ENCODE peak calls at places on chromosome 1, in ten cellular contexts. S, A, U, X, I, K, L, F, Y and E are unnamed samples.

GRCh38 chr1:115337633-115338456 is at the start of gene NGF:
- DNase-seq in F (peak; percentile 80), U (peak; percentile 73), X (peak; percentile 69), I (peak; percentile 53), L (no peak), A (peak; percentile 59), Y (no peak), K (no peak), S (no peak), E (peak; percentile 85)

GRCh38 chr1:23475134-23475628 is 8.8 kb downstream of the ASAP3 start:
- DNase-seq in X (peak; percentile 95), I (no peak), Y (no peak), S (no peak), L (no peak), F (peak; percentile 52), A (no peak), K (no peak), U (peak; percentile 97), E (no peak)

GRCh38 chr1:44500181-44501021 is 95.3 kb downstream of the RNF220 start:
- DNase-seq in K (no peak), X (peak; percentile 12), U (peak; percentile 34), S (no peak), I (no peak), F (no peak), A (peak; percentile 53), Y (no peak), L (no peak), E (no peak)

GRCh38 chr1:216331211-216331610 is 92.0 kb downstream of the USH2A start:
- DNase-seq in A (no peak), Y (no peak), L (no peak), U (no peak), I (no peak), X (no peak), F (no peak), S (no peak), K (no peak), E (no peak)

GRCh38 chr1:36155560-36156328 is at the start of gene MAP7D1:
- DNase-seq in U (peak; percentile 80), A (peak; percentile 82), I (peak; percentile 91), K (peak; percentile 87), L (peak; percentile 84), F (peak; percentile 91), X (peak; percentile 63), Y (peak; percentile 91), S (peak; percentile 78), E (peak; percentile 95)

GRCh38 chr1:94713472-94714141 is 106.5 kb upstream of the SLC44A3 start:
- DNase-seq in I (peak; percentile 92), F (peak; percentile 94), A (no peak), Y (peak; percentile 21), L (no peak), U (peak; percentile 100), K (peak; percentile 20), S (no peak), X (peak; percentile 95), E (no peak)

GRCh38 chr1:15942661-15943514 is 33.0 kb downstream of the ZBTB17 start:
- DNase-seq in U (no peak), S (no peak), I (no peak), K (no peak), A (no peak), X (no peak), Y (no peak), L (no peak), F (peak; percentile 9), E (no peak)

GRCh38 chr1:93977546-93977945 is 68.3 kb upstream of the GCLM start:
- DNase-seq in A (no peak), F (no peak), L (no peak), K (no peak), U (peak; percentile 88), Y (no peak), S (no peak), X (peak; percentile 67), I (no peak), E (no peak)

GRCh38 chr1:30852026-30852425 is 56.5 kb downstream of the SDC3 start:
- DNase-seq in U (no peak), I (peak; percentile 49), X (no peak), Y (no peak), K (no peak), F (peak; percentile 68), A (no peak), L (no peak), S (no peak), E (no peak)

GRCh38 chr1:30850607-30851006 is 58.0 kb downstream of the SDC3 start:
- DNase-seq in X (no peak), U (no peak), A (no peak), Y (no peak), S (no peak), F (no peak), I (no peak), L (no peak), K (no peak), E (no peak)

GRCh38 chr1:30855686-30856259 is 52.8 kb downstream of the SDC3 start:
- DNase-seq in K (no peak), X (no peak), U (no peak), L (no peak), Y (no peak), F (no peak), I (no peak), A (no peak), S (no peak), E (no peak)

GRCh38 chr1:30851286-30851685 is 57.3 kb downstream of the SDC3 start:
- DNase-seq in A (no peak), F (no peak), K (no peak), X (no peak), Y (no peak), L (no peak), I (no peak), S (no peak), U (no peak), E (no peak)

GRCh38 chr1:30853350-30853749 is 55.2 kb downstream of the SDC3 start:
- DNase-seq in K (no peak), F (no peak), Y (no peak), S (no peak), X (no peak), A (peak; percentile 40), I (no peak), L (no peak), U (no peak), E (no peak)
- TF ChIP-seq CTCF in K (no peak), F (no peak), Y (no peak), S (no peak), X (no peak), A (no peak), I (no peak), L (no peak), U (no peak), E (no peak)

GRCh38 chr1:43318831-43319230 is 18.0 kb downstream of the TIE1 start:
- DNase-seq in S (no peak), A (no peak), K (no peak), Y (no peak), U (no peak), F (no peak), X (no peak), L (no peak), I (no peak), E (no peak)

GRCh38 chr1:43317817-43318471 is 17.2 kb downstream of the TIE1 start:
- DNase-seq in I (no peak), K (no peak), L (no peak), S (no peak), A (no peak), F (no peak), Y (no peak), X (peak; percentile 35), U (peak; percentile 48), E (no peak)

GRCh38 chr1:43315963-43316737 is 15.4 kb downstream of the TIE1 start:
- DNase-seq in U (no peak), L (no peak), F (no peak), A (no peak), S (no peak), I (no peak), X (no peak), Y (no peak), K (no peak), E (no peak)

GRCh38 chr1:43315481-43315880 is 14.7 kb downstream of the TIE1 start:
- DNase-seq in X (no peak), Y (no peak), L (no peak), A (no peak), U (no peak), S (no peak), K (no peak), I (no peak), F (no peak), E (no peak)

GRCh38 chr1:43316738-43317520 is 16.1 kb downstream of the TIE1 start:
- DNase-seq in L (no peak), Y (no peak), F (no peak), X (no peak), A (no peak), K (no peak), U (no peak), S (no peak), I (no peak), E (no peak)
- TF ChIP-seq CTCF in L (no peak), Y (peak; percentile 2), F (no peak), X (peak; percentile 4), A (no peak), K (no peak), U (peak; percentile 20), S (peak; percentile 6), I (no peak), E (peak; percentile 15)

GRCh38 chr1:242523968-242524570 is 428 bp downstream of the PLD5 start:
- DNase-seq in F (peak; percentile 19), Y (no peak), U (peak; percentile 26), S (peak; percentile 43), A (peak; percentile 84), L (no peak), I (peak; percentile 19), X (no peak), K (peak; percentile 67), E (no peak)
- TF ChIP-seq CTCF in F (no peak), Y (no peak), U (no peak), S (no peak), A (no peak), L (no peak), I (no peak), X (no peak), K (no peak), E (no peak)

GRCh38 chr1:109253803-109254620 is 4.7 kb downstream of the CELSR2 start:
- DNase-seq in K (no peak), Y (no peak), L (no peak), F (no peak), I (no peak), U (no peak), S (no peak), A (peak; percentile 41), X (no peak), E (no peak)

GRCh38 chr1:109256085-109256484 is 6.7 kb downstream of the CELSR2 start:
- DNase-seq in A (no peak), S (no peak), Y (no peak), X (no peak), U (no peak), L (no peak), F (no peak), I (no peak), K (no peak), E (no peak)

GRCh38 chr1:109255673-109256072 is 6.3 kb downstream of the CELSR2 start:
- DNase-seq in Y (no peak), I (no peak), L (no peak), S (no peak), K (no peak), F (no peak), A (no peak), X (no peak), U (no peak), E (no peak)

GRCh38 chr1:109255097-109255651 is 5.8 kb downstream of the CELSR2 start:
- DNase-seq in K (no peak), S (no peak), Y (no peak), X (no peak), F (no peak), I (no peak), U (no peak), L (no peak), A (no peak), E (no peak)

DNA sequence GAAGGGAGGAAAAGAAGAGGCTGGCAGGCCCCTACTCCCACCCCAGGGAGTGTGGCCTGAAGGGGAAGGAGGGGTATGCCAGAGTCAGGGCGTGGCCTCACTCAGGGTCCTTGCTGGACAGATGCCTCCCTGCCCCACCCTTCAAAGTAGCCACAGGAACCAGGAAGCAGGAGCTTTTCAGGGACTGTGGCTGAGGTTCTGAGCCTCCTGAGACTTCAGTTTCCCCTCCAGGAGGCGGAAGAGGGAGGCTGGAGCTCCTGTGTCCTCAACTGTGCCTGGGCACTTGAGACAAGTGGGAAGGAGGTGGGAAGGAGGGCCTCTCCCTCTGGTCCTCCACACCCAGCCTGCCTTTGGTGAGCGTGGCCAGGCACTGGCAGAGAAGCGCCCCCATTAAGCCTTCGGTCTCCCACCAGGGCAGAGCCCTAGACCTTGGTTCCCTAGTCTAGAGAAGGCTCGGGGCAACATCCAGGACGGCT is 5.3 kb downstream of the CELSR2 start:
- DNase-seq in Y (no peak), X (no peak), A (no peak), U (no peak), S (no peak), L (no peak), I (no peak), F (no peak), K (no peak), E (no peak)
- TF ChIP-seq CTCF in Y (no peak), X (no peak), A (no peak), U (no peak), S (no peak), L (no peak), I (no peak), F (no peak), K (no peak), E (no peak)